ENCODE peak calls at places on chromosomes 4 and X, in ten cellular contexts. O is HCT116, V is H1, M is WTC11, A is A549, I is endothelial cell of umbilical vein, U is SK-N-SH, H is GM12878, W is K562, Q is HepG2. Y is an unnamed sample.

GRCh38 chrX:118370921-118371624 is 25.2 kb downstream of the WDR44 start:
- DNase-seq in W (no peak), Q (peak), U (no peak), H (no peak), I (no peak), O (no peak), V (no peak), A (no peak), M (no peak), Y (no peak)

GRCh38 chr4:22338806-22339205 is 177.1 kb downstream of the ADGRA3 start:
- DNase-seq in O (no peak), W (no peak), V (no peak), I (no peak), H (no peak), A (no peak), U (no peak), Q (no peak), M (no peak), Y (no peak)

GRCh38 chr4:77903186-77903585 is 40.6 kb downstream of the MRPL1 start:
- DNase-seq in A (no peak), U (no peak), I (no peak), V (no peak), Q (no peak), H (no peak), W (no peak), O (no peak), M (no peak), Y (no peak)

GRCh38 chr4:14054391-14054790 is 426.9 kb upstream of the BOD1L1 start:
- DNase-seq in U (no peak), W (no peak), M (no peak), Q (no peak), A (no peak), H (no peak), O (no peak), I (no peak), V (no peak), Y (no peak)

GRCh38 chrX:21734175-21734574 is 23.7 kb downstream of the SMPX start:
- DNase-seq in I (no peak), H (no peak), Q (peak), U (no peak), V (no peak), W (no peak), O (no peak), M (no peak), A (no peak), Y (no peak)

GRCh38 chrX:3520987-3521875 is 174.8 kb upstream of the MXRA5 start:
- DNase-seq in W (no peak), M (no peak), O (no peak), Q (no peak), I (no peak), H (no peak), U (no peak), V (no peak), A (no peak), Y (no peak)

GRCh38 chr4:173494013-173494970 is 35.7 kb downstream of the HAND2 start:
- DNase-seq in O (peak), W (peak), Q (peak), H (peak), M (peak), U (no peak), A (peak), I (peak), V (peak), Y (peak)

GRCh38 chrX:12865359-12865758 is 1.5 kb upstream of the TLR7 start:
- DNase-seq in O (no peak), M (no peak), I (no peak), U (no peak), W (no peak), H (no peak), Q (no peak), V (no peak), A (no peak), Y (peak)

GRCh38 chr4:98802673-98803286 is 126.2 kb downstream of the EIF4E start:
- DNase-seq in H (no peak), U (no peak), I (peak), M (no peak), V (no peak), A (no peak), Q (no peak), W (no peak), O (no peak), Y (no peak)

GRCh38 chr4:26275261-26275660 is 45.6 kb upstream of the RBPJ start:
- DNase-seq in M (no peak), H (no peak), U (no peak), V (no peak), A (no peak), Q (no peak), W (no peak), O (no peak), I (no peak), Y (peak)

GRCh38 chr4:10185518-10186227 is 69.1 kb upstream of the WDR1 start:
- DNase-seq in O (no peak), I (peak), A (no peak), V (no peak), H (no peak), M (no peak), Q (no peak), U (no peak), W (peak), Y (no peak)

GRCh38 chrX:69312141-69312670 is 147.0 kb upstream of the PJA1 start:
- DNase-seq in H (no peak), V (no peak), W (no peak), M (no peak), I (no peak), A (no peak), U (no peak), O (no peak), Q (no peak), Y (no peak)

GRCh38 chrX:107827137-107827831 is 1.6 kb downstream of the MID2 start:
- DNase-seq in U (no peak), M (no peak), I (peak), V (no peak), O (no peak), Q (no peak), W (no peak), H (no peak), A (no peak), Y (no peak)

GRCh38 chr4:88097301-88097700 is 61.1 kb downstream of the ABCG2 start:
- DNase-seq in U (no peak), I (peak), H (no peak), V (no peak), Q (no peak), O (no peak), M (no peak), W (no peak), A (no peak), Y (no peak)

GRCh38 chrX:23782455-23782854 is 518 bp upstream of the SAT1 start:
- DNase-seq in O (no peak), U (no peak), A (no peak), H (no peak), Q (peak), I (no peak), V (no peak), W (no peak), M (no peak), Y (no peak)

GRCh38 chr4:187283306-187283705 is 559.6 kb upstream of the FAT1 start:
- DNase-seq in Q (no peak), A (no peak), W (no peak), I (no peak), V (no peak), H (no peak), O (no peak), M (no peak), U (no peak), Y (no peak)

GRCh38 chr4:134200811-134201215 is 776 bp downstream of the PABPC4L start:
- DNase-seq in V (no peak), U (no peak), O (no peak), Q (no peak), I (no peak), W (peak), H (no peak), A (no peak), M (no peak), Y (no peak)

GRCh38 chr4:156999175-156999517 is 27.5 kb upstream of the PDGFC start:
- DNase-seq in W (no peak), I (peak), Q (peak), V (no peak), M (no peak), U (no peak), O (peak), A (peak), H (no peak), Y (no peak)

GRCh38 chr4:123250843-123251242 is 145.8 kb upstream of the SPRY1 start:
- DNase-seq in I (peak), U (peak), H (no peak), A (no peak), M (no peak), W (no peak), Q (no peak), O (no peak), V (no peak), Y (no peak)

GRCh38 chrX:119015407-119016242 is 41.2 kb downstream of the LONRF3 start:
- DNase-seq in I (peak), W (peak), H (peak), A (peak), Q (no peak), M (no peak), O (peak), U (no peak), V (no peak), Y (peak)

GRCh38 chr4:151692821-151693504 is 67.8 kb downstream of the GATB start:
- DNase-seq in I (peak), U (no peak), H (no peak), O (no peak), M (no peak), W (no peak), V (no peak), Q (no peak), A (no peak), Y (no peak)

GRCh38 chr4:149645790-149646189 is 169.9 kb downstream of the IQCM start:
- DNase-seq in Q (no peak), W (no peak), A (no peak), O (no peak), I (no peak), V (peak), U (no peak), M (peak), H (no peak), Y (no peak)

GRCh38 chrX:51891821-51892551 is 1.4 kb upstream of the MAGED1 start:
- DNase-seq in Q (no peak), O (no peak), W (no peak), M (no peak), I (peak), U (peak), V (no peak), H (no peak), A (no peak), Y (peak)

GRCh38 chr4:26884486-26884988 is 23.9 kb downstream of the STIM2 start:
- DNase-seq in U (no peak), I (no peak), A (no peak), V (no peak), W (no peak), O (no peak), M (no peak), H (peak), Q (no peak), Y (no peak)

DNA sequence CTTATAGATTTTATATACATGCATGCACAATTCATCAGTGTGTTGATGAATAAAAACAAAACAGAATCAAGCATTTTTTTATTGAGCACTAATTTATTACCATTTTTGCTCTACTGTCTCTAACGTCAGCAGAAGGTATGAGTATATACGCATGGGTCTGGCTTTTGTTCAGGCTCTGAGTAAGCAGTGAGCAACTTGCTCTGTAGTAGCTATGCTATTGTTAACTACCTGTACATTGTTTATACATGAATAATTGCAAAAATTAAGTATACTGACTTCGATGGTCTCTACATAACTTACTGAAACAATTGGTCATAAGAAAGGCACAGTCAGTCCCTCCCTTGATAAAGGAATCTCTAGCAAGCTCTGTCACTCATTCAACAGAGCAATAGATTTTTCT is 122.9 kb downstream of the RS1 start:
- DNase-seq in A (no peak), Q (no peak), V (no peak), M (no peak), U (no peak), O (no peak), W (no peak), I (no peak), H (no peak), Y (no peak)
- TF ChIP-seq MAX in A (no peak), Q (no peak), V (no peak), M (no peak), U (no peak), O (no peak), W (no peak), I (no peak), H (no peak), Y (no peak)

GRCh38 chrX:149630681-149631292 is 805 bp downstream of the TMEM185A start:
- DNase-seq in Q (peak), I (peak), V (no peak), M (no peak), W (peak), U (peak), A (peak), H (no peak), O (no peak), Y (peak)
- TF ChIP-seq MAX in Q (no peak), I (no peak), V (no peak), M (no peak), W (no peak), U (no peak), A (no peak), H (no peak), O (no peak), Y (no peak)

DNA sequence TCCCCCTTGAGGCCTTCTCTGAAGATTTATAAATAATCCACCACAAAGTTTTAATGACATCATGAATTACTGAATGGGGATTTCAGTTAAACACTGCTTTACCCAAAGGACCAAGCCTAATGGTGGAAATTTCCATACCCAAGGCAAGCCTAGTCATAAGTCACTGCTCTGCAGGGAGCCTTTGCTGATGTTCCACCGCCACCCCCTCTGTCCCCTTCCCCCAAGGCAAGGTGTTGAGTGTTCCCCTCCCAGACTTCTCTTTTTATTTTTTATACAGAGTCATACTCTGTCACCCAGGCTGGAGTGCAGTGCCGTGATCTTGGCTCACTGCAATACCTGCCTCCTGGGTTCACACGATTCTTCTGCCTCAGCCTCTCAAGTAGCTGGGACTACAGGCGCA is 76.4 kb upstream of the FUNDC1 start:
- DNase-seq in I (no peak), A (no peak), V (no peak), M (no peak), U (no peak), O (no peak), W (no peak), Q (no peak), H (no peak), Y (no peak)
- TF ChIP-seq MAX in I (no peak), A (no peak), V (no peak), M (no peak), U (no peak), O (no peak), W (no peak), Q (no peak), H (no peak), Y (no peak)

DNA sequence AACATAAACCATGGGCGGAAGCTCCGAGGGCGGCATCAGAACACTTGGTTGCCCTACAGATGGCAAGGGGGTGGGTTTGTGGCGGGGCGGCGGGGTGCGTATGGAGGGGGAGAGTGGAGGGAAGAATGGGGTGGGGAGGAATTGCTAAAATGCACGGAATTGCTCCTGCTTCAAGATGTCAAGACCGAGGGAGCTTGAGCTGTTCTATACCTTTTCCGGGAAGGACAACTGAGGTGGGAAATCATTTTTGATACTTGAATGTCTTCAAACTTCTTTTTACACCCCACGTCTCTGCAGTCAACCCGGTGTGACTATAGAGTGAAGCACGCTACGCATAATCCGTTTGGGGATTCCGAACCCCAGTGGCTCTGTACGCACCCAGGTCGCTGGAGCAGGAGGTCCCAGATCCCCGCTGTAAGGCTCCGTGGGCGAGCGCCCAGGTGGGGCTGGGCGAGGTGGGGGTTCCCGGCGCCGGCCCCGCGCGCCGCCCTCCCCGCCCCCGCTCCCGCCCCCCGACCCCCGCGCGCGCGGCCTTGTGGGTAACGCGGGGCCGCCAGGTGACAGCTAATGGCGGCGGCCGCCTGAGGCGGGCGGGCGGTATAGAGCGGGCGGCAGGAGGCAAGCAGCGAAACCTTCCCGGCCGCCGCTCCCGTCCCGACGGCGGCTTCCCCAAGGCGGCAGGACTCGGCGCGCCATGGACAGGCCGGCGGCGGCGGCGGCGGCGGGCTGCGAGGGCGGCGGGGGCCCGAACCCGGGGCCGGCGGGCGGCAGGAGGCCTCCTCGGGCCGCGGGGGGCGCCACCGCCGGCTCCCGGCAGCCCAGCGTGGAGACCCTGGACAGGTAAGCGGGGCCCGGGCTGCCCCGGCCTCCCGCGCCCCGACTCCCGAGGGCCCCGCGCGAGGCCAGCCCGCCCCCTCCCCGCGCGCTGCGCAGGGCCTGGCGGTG is at the start of gene MTMR1:
- DNase-seq in V (no peak), I (peak), Q (no peak), H (no peak), W (peak), A (peak), O (no peak), U (peak), M (no peak), Y (peak)
- TF ChIP-seq MAX in V (no peak), I (no peak), Q (no peak), H (no peak), W (no peak), A (no peak), O (no peak), U (no peak), M (no peak), Y (no peak)

DNA sequence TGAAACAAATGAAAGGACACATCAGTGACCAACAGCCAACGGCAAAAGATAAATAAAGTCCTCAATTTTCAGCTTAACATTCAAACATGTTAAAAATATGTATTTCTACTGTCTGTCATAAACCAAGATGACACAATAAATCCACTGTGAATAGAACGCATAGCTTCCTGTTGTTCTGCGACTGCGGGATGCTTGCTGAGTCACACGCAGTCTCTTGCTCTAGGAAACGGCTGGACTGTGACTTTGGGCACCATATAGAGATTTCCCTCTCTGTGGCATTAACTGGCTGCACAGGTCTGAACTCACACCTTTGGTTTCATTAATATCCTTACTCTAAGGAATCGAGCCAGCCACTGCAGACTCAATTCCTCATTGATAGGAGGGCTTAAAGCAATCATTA is 8.5 kb downstream of the BEND4 start:
- DNase-seq in A (no peak), U (no peak), V (no peak), O (no peak), W (no peak), I (no peak), M (no peak), Q (no peak), H (no peak), Y (peak)
- TF ChIP-seq MAX in A (no peak), U (no peak), V (no peak), O (no peak), W (no peak), I (no peak), M (no peak), Q (no peak), H (no peak), Y (no peak)

GRCh38 chr4:6362243-6362885 is 92.7 kb downstream of the WFS1 start:
- DNase-seq in A (peak), Q (no peak), O (no peak), H (no peak), V (no peak), I (no peak), U (peak), M (no peak), W (no peak), Y (no peak)
- TF ChIP-seq MAX in A (no peak), Q (no peak), O (no peak), H (no peak), V (no peak), I (no peak), U (no peak), M (no peak), W (no peak), Y (no peak)